ENCODE peak calls at places on chromosomes 7 and 10, in four cellular contexts. Z is stimulated activated CD4-positive, alpha-beta T cell treated with anti-CD3 and anti-CD28 coated beads, Interleukin-2, amount 100 ng/mL, for 48 hours; O is NCI-H146; X is PC-9. F is an unnamed sample.

GRCh38 chr10:60208676-60209269 is 180.9 kb downstream of the ANK3 start:
- DNase-seq in X (peak; percentile 60), Z (no peak), O (peak; percentile 35), F (no peak)

GRCh38 chr10:43151371-43151770 is 13.1 kb downstream of the CSGALNACT2 start:
- DNase-seq in Z (no peak), X (no peak), O (no peak), F (no peak)

GRCh38 chr10:102615361-102615760 is 28.9 kb upstream of the TRIM8 start:
- DNase-seq in Z (peak; percentile 32), O (peak; percentile 8), X (no peak), F (no peak)

GRCh38 chr10:26215923-26216576 is 524 bp upstream of the GAD2 start:
- DNase-seq in X (no peak), Z (peak; percentile 40), O (peak; percentile 81), F (no peak)

GRCh38 chr7:5429857-5430611 is 6.4 kb upstream of the TNRC18 start:
- DNase-seq in Z (no peak), X (peak; percentile 68), O (no peak), F (no peak)

GRCh38 chr7:113392421-113392820 is 274.1 kb upstream of the SMIM30 start:
- DNase-seq in O (no peak), Z (no peak), X (no peak), F (no peak)

GRCh38 chr10:91367558-91367957 is 42.6 kb upstream of the HECTD2 start:
- DNase-seq in X (no peak), O (no peak), Z (no peak), F (no peak)

GRCh38 chr10:32004161-32004591 is 52.0 kb downstream of the KIF5B start:
- DNase-seq in O (no peak), X (no peak), Z (no peak), F (no peak)

GRCh38 chr7:116864084-116864483 is 1.7 kb downstream of the CAPZA2 start:
- DNase-seq in X (no peak), O (no peak), Z (no peak), F (no peak)

GRCh38 chr10:29120216-29120615 is 168.7 kb upstream of the LYZL1 start:
- DNase-seq in X (peak; percentile 89), Z (no peak), O (no peak), F (no peak)

GRCh38 chr7:13988765-13989137 is 715 bp downstream of the ETV1 start:
- DNase-seq in O (peak; percentile 58), Z (no peak), X (no peak), F (no peak)

GRCh38 chr10:58856508-58857240 is 319.8 kb upstream of the PHYHIPL start:
- DNase-seq in O (no peak), X (peak; percentile 95), Z (no peak), F (no peak)

GRCh38 chr10:68559872-68560200 is 301 bp upstream of the TET1 start:
- DNase-seq in O (no peak), X (no peak), Z (no peak), F (no peak)

GRCh38 chr7:29955799-29956476 is 33.7 kb downstream of the SCRN1 start:
- DNase-seq in Z (no peak), O (no peak), X (no peak), F (no peak)

GRCh38 chr7:130273081-130273699 is 6.5 kb downstream of the CPA2 start:
- DNase-seq in X (no peak), Z (no peak), O (peak; percentile 99), F (peak; percentile 30)

GRCh38 chr10:99667108-99667751 is 7.9 kb downstream of the ENTPD7 start:
- DNase-seq in X (peak; percentile 97), Z (no peak), O (no peak), F (no peak)

GRCh38 chr7:134420509-134421125 is 38.3 kb downstream of the AKR1B1 start:
- DNase-seq in X (no peak), O (peak; percentile 28), Z (no peak), F (no peak)

GRCh38 chr10:81081887-81082620 is 544.4 kb downstream of the SH2D4B start:
- DNase-seq in Z (no peak), O (no peak), X (no peak), F (no peak)

GRCh38 chr7:87398441-87398840 is 53.0 kb downstream of the CROT start:
- DNase-seq in O (no peak), Z (no peak), X (peak; percentile 90), F (no peak)

GRCh38 chr7:157265051-157265450 is 71.8 kb upstream of the DNAJB6 start:
- DNase-seq in O (no peak), Z (no peak), X (no peak), F (no peak)

GRCh38 chr10:1569208-1569607 is 168.1 kb downstream of the ADARB2 start:
- DNase-seq in Z (no peak), X (no peak), O (no peak), F (no peak)

GRCh38 chr7:19772858-19773337 is 519 bp downstream of the TMEM196 start:
- DNase-seq in Z (no peak), X (no peak), O (peak; percentile 34), F (no peak)

GRCh38 chr10:75606203-75606779 is 174.9 kb downstream of the LRMDA start:
- DNase-seq in O (no peak), Z (no peak), X (no peak), F (no peak)

GRCh38 chr7:101085000-101085948 is at the start of gene TRIM56:
- DNase-seq in Z (peak; percentile 67), O (peak; percentile 82), X (peak; percentile 99), F (peak; percentile 67)

GRCh38 chr10:43236176-43236850 is 30.6 kb downstream of the RASGEF1A start:
- DNase-seq in O (no peak), X (no peak), Z (no peak), F (no peak)

GRCh38 chr7:4218481-4218880 is 463.6 kb upstream of the FOXK1 start:
- DNase-seq in X (no peak), Z (no peak), O (no peak), F (no peak)

GRCh38 chr7:114431198-114431597 is 16.6 kb downstream of the FOXP2 start:
- DNase-seq in Z (no peak), X (no peak), O (no peak), F (no peak)

GRCh38 chr7:55223023-55223422 is 142.1 kb upstream of the LANCL2 start:
- DNase-seq in O (no peak), Z (no peak), X (no peak), F (no peak)

F was measured in naive thymus-derived CD8-positive, alpha-beta T cell.